ENCODE peak calls at places on chromosomes 3 and 15, in six cellular contexts. E, H, T, X, A and Z are unnamed samples.

GRCh38 chr3:134392336-134392983 is 18.2 kb upstream of the AMOTL2 start:
- DNase-seq in E (no peak), H (no peak), T (peak), X (no peak), A (peak), Z (no peak)

GRCh38 chr3:30681276-30682211 is 75.1 kb downstream of the TGFBR2 start:
- DNase-seq in E (no peak), H (no peak), T (no peak), X (no peak), A (no peak), Z (no peak)

GRCh38 chr3:158731938-158732855 is at the start of gene RARRES1:
- DNase-seq in E (no peak), H (peak), T (peak), X (no peak), A (peak), Z (no peak)

GRCh38 chr3:183762304-183762703 is 63.1 kb downstream of the MAP6D1 start:
- DNase-seq in E (no peak), H (no peak), T (no peak), X (no peak), A (no peak), Z (no peak)

GRCh38 chr3:148998715-148999413 is 7.5 kb downstream of the GYG1 start:
- DNase-seq in E (no peak), H (no peak), T (no peak), X (no peak), A (no peak), Z (peak)

GRCh38 chr3:147652682-147653081 is 243.5 kb downstream of the ZIC1 start:
- DNase-seq in E (no peak), H (no peak), T (no peak), X (no peak), A (no peak), Z (no peak)

GRCh38 chr15:90071220-90071807 is 31.0 kb downstream of the IDH2 start:
- DNase-seq in E (peak), H (peak), T (peak), X (peak), A (peak), Z (peak)

GRCh38 chr3:142863965-142864924 is 24.6 kb downstream of the PCOLCE2 start:
- DNase-seq in E (no peak), H (no peak), T (no peak), X (no peak), A (no peak), Z (no peak)

GRCh38 chr15:84734794-84735479 is 13.5 kb upstream of the ZNF592 start:
- DNase-seq in E (peak), H (peak), T (peak), X (no peak), A (no peak), Z (peak)

GRCh38 chr3:58013973-58014649 is 5.9 kb downstream of the FLNB start:
- DNase-seq in E (no peak), H (no peak), T (no peak), X (no peak), A (no peak), Z (no peak)

GRCh38 chr15:65406402-65407000 is 16.2 kb downstream of the IGDCC4 start:
- DNase-seq in E (no peak), H (no peak), T (no peak), X (no peak), A (no peak), Z (no peak)

GRCh38 chr15:67915374-67916050 is 75.7 kb upstream of the RNU6-1 start:
- DNase-seq in E (no peak), H (no peak), T (peak), X (no peak), A (peak), Z (peak)

GRCh38 chr15:33278816-33279612 is 31.8 kb upstream of the RYR3 start:
- DNase-seq in E (peak), H (no peak), T (no peak), X (no peak), A (no peak), Z (no peak)

GRCh38 chr15:100707229-100707628 is 104.8 kb downstream of the ASB7 start:
- DNase-seq in E (no peak), H (no peak), T (no peak), X (no peak), A (no peak), Z (no peak)

GRCh38 chr3:131655076-131655685 is 152.4 kb upstream of the MRPL3 start:
- DNase-seq in E (no peak), H (no peak), T (no peak), X (no peak), A (no peak), Z (no peak)

GRCh38 chr15:77126516-77126915 is 55.6 kb upstream of the TSPAN3 start:
- DNase-seq in E (no peak), H (no peak), T (no peak), X (no peak), A (no peak), Z (no peak)

GRCh38 chr3:32021748-32022147 is 40.2 kb downstream of the ZNF860 start:
- DNase-seq in E (no peak), H (no peak), T (no peak), X (no peak), A (no peak), Z (no peak)

GRCh38 chr3:126883241-126883640 is 99.7 kb upstream of the PLXNA1 start:
- DNase-seq in E (no peak), H (no peak), T (no peak), X (no peak), A (no peak), Z (no peak)

GRCh38 chr15:52563499-52564060 is 5.2 kb downstream of the ARPP19 start:
- DNase-seq in E (no peak), H (no peak), T (no peak), X (no peak), A (no peak), Z (no peak)

GRCh38 chr3:40690696-40691597 is 166.2 kb downstream of the ZNF621 start:
- DNase-seq in E (no peak), H (no peak), T (no peak), X (no peak), A (peak), Z (no peak)

GRCh38 chr3:22296641-22297040 is 545.6 kb upstream of the ZNF385D start:
- DNase-seq in E (no peak), H (no peak), T (peak), X (no peak), A (no peak), Z (no peak)

GRCh38 chr15:86403914-86404583 is 324.4 kb downstream of the AGBL1 start:
- DNase-seq in E (no peak), H (no peak), T (no peak), X (no peak), A (no peak), Z (no peak)

GRCh38 chr3:184154909-184155643 is at the start of gene DVL3:
- DNase-seq in E (peak), H (peak), T (peak), X (no peak), A (peak), Z (peak)

GRCh38 chr3:190356246-190356645 is 31.7 kb upstream of the CLDN16 start:
- DNase-seq in E (no peak), H (no peak), T (no peak), X (no peak), A (no peak), Z (no peak)

GRCh38 chr15:38035701-38036100 is 101.3 kb downstream of the TMCO5A start:
- DNase-seq in E (no peak), H (no peak), T (no peak), X (no peak), A (no peak), Z (no peak)

GRCh38 chr3:194945508-194945907 is 259.8 kb downstream of the FAM43A start:
- DNase-seq in E (no peak), H (no peak), T (no peak), X (no peak), A (no peak), Z (no peak)

GRCh38 chr15:84955089-84955848 is 26.4 kb upstream of the PDE8A start:
- DNase-seq in E (peak), H (peak), T (no peak), X (no peak), A (peak), Z (no peak)

GRCh38 chr3:41053220-41053619 is 146.1 kb upstream of the CTNNB1 start:
- DNase-seq in E (no peak), H (no peak), T (no peak), X (no peak), A (no peak), Z (no peak)

GRCh38 chr15:63600001-63600645 is 2.9 kb downstream of the FBXL22 start:
- DNase-seq in E (no peak), H (no peak), T (no peak), X (no peak), A (no peak), Z (no peak)

GRCh38 chr3:51338632-51339031 is 46.5 kb upstream of the MANF start:
- DNase-seq in E (no peak), H (no peak), T (peak), X (no peak), A (peak), Z (no peak)

GRCh38 chr15:59953392-59953883 is 50.7 kb upstream of the FOXB1 start:
- DNase-seq in E (peak), H (no peak), T (peak), X (no peak), A (peak), Z (peak)